ENCODE peak calls at places on chromosome 4, in five cellular contexts. One of them, this sample, is unnamed.

GRCh38 chr4:67909910-67910905 is 26.4 kb upstream of the TMPRSS11D start:
- DNase-seq in GM12891: no peak
- DNase-seq in K562: peak; percentile 14
- DNase-seq in GM12878: no peak
- DNase-seq in HepG2: peak; percentile 4
- DNase-seq in this sample: no peak

GRCh38 chr4:112532267-112532666 is 16.3 kb upstream of the NEUROG2 start:
- DNase-seq in GM12891: no peak
- DNase-seq in K562: no peak
- DNase-seq in GM12878: no peak
- DNase-seq in HepG2: no peak
- DNase-seq in this sample: no peak

GRCh38 chr4:140595065-140595464 is 26.3 kb upstream of the UCP1 start:
- DNase-seq in GM12891: peak; percentile 35
- DNase-seq in K562: no peak
- DNase-seq in GM12878: no peak
- DNase-seq in HepG2: peak; percentile 50
- DNase-seq in this sample: no peak

GRCh38 chr4:3193531-3194203 is 55.3 kb upstream of the MSANTD1 start:
- DNase-seq in GM12891: no peak
- DNase-seq in K562: no peak
- DNase-seq in GM12878: no peak
- DNase-seq in HepG2: no peak
- DNase-seq in this sample: no peak

GRCh38 chr4:126470862-126471261 is 1156.1 kb downstream of the FAT4 start:
- DNase-seq in GM12891: no peak
- DNase-seq in K562: no peak
- DNase-seq in GM12878: no peak
- DNase-seq in HepG2: no peak
- DNase-seq in this sample: no peak

GRCh38 chr4:6233943-6234342 is 33.6 kb upstream of the JAKMIP1 start:
- DNase-seq in GM12891: no peak
- DNase-seq in K562: no peak
- DNase-seq in GM12878: no peak
- DNase-seq in HepG2: no peak
- DNase-seq in this sample: no peak

GRCh38 chr4:127140306-127140705 is 492.5 kb upstream of the INTU start:
- DNase-seq in GM12891: no peak
- DNase-seq in K562: no peak
- DNase-seq in GM12878: no peak
- DNase-seq in HepG2: no peak
- DNase-seq in this sample: no peak

GRCh38 chr4:140252742-140253555 is 99.0 kb upstream of the MAML3 start:
- DNase-seq in GM12891: peak; percentile 50
- DNase-seq in K562: peak; percentile 81
- DNase-seq in GM12878: no peak
- DNase-seq in HepG2: no peak
- DNase-seq in this sample: peak; percentile 44

GRCh38 chr4:149914521-149915115 is 99.0 kb upstream of the IQCM start:
- DNase-seq in GM12891: peak; percentile 24
- DNase-seq in K562: peak; percentile 32
- DNase-seq in GM12878: no peak
- DNase-seq in HepG2: peak; percentile 32
- DNase-seq in this sample: peak; percentile 2

DNA sequence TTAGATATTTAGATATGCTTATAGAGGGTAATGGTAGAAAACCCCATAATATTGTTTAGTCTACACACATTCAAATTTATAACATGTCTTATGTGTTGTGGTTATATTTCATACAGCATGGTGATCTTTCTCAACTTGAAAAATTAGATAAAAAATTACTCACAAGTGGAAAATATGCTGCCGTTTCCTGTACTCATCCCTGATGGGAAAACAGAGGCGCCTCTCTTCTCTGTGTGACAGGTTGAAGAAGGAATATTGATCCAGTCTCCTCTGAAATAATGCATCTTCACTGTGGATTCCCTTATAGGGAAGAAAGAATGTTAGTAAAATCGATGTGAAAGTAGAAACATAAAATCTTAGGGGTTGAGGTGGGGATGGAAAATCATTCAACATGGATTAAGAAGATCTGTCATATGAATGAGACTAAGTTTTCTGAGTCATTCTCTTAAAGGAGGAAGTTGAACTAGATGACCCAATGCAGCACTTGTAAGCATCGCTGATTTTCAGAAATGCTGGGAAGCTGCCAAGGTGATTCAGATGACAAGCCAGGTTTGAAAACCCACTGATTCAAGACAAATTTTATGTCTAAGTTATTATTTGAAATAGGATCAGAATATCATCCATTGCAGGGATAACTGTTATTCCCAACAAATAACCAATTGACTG is 70.7 kb downstream of the ANKRD50 start:
- DNase-seq in GM12891: no peak
- DNase-seq in K562: no peak
- DNase-seq in GM12878: no peak
- DNase-seq in HepG2: no peak
- DNase-seq in this sample: no peak
- TF ChIP-seq POLR2AphosphoS5 in GM12891: no peak
- TF ChIP-seq POLR2AphosphoS5 in K562: no peak
- TF ChIP-seq POLR2AphosphoS5 in GM12878: no peak
- TF ChIP-seq POLR2AphosphoS5 in HepG2: no peak
- TF ChIP-seq POLR2AphosphoS5 in this sample: no peak

GRCh38 chr4:11428701-11429571 is at the start of gene HS3ST1:
- DNase-seq in GM12891: peak; percentile 67
- DNase-seq in K562: no peak
- DNase-seq in GM12878: no peak
- DNase-seq in HepG2: no peak
- DNase-seq in this sample: peak; percentile 59
- TF ChIP-seq TAF1 in GM12891: no peak
- TF ChIP-seq TAF1 in K562: no peak
- TF ChIP-seq TAF1 in GM12878: no peak
- TF ChIP-seq TAF1 in HepG2: no peak
- TF ChIP-seq TAF1 in this sample: no peak

GRCh38 chr4:186072516-186072915 is 3.6 kb downstream of the TLR3 start:
- DNase-seq in GM12891: no peak
- DNase-seq in K562: no peak
- DNase-seq in GM12878: no peak
- DNase-seq in HepG2: no peak
- DNase-seq in this sample: no peak

GRCh38 chr4:186061919-186062318 is 7.0 kb upstream of the TLR3 start:
- DNase-seq in GM12891: no peak
- DNase-seq in K562: no peak
- DNase-seq in GM12878: no peak
- DNase-seq in HepG2: no peak
- DNase-seq in this sample: no peak

GRCh38 chr4:186068581-186069402 is at the start of gene TLR3:
- DNase-seq in GM12891: no peak
- DNase-seq in K562: no peak
- DNase-seq in GM12878: no peak
- DNase-seq in HepG2: no peak
- DNase-seq in this sample: no peak

GRCh38 chr4:186069734-186070133 is 778 bp downstream of the TLR3 start:
- DNase-seq in GM12891: no peak
- DNase-seq in K562: no peak
- DNase-seq in GM12878: no peak
- DNase-seq in HepG2: no peak
- DNase-seq in this sample: no peak

DNA sequence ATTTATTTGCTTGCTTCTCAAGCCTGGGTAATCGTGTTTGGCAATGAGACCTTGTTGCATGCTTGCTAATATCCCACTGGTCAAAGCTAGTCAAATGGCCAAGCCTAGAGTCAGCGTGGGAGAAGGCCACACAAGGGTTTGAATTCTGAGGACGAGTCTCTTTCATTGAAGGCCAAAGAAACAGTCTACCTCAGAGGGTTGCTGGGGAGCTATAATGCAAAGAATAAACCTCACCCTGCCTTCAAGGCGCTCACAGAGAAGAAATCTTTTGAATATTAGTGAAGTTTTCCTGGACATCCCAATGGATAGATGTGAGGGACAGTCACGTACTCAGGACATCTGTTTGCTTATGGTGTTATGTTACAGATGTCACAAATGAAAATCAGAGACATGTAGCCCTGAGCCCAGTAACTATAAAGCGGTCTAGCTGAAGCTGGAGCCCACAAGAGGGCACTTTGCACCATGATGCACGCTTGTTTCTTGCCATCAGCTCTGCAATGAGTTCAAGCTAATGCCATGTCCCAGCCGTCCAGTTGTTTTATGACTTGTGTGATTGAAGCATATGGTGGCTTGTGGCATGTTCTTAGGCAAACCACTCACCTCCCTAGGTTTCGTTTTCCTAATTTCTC is 1.1 kb upstream of the TLR3 start:
- DNase-seq in GM12891: no peak
- DNase-seq in K562: no peak
- DNase-seq in GM12878: peak; percentile 25
- DNase-seq in HepG2: peak; percentile 67
- DNase-seq in this sample: no peak
- TF ChIP-seq POLR2A in GM12891: no peak
- TF ChIP-seq POLR2A in K562: no peak
- TF ChIP-seq POLR2A in GM12878: no peak
- TF ChIP-seq POLR2A in HepG2: no peak
- TF ChIP-seq POLR2A in this sample: no peak

GRCh38 chr4:88446124-88446523 is 10.8 kb upstream of the HERC5 start:
- DNase-seq in GM12891: no peak
- DNase-seq in K562: no peak
- DNase-seq in GM12878: no peak
- DNase-seq in HepG2: no peak
- DNase-seq in this sample: no peak

GRCh38 chr4:88445252-88445651 is 11.7 kb upstream of the HERC5 start:
- DNase-seq in GM12891: no peak
- DNase-seq in K562: no peak
- DNase-seq in GM12878: no peak
- DNase-seq in HepG2: no peak
- DNase-seq in this sample: no peak

GRCh38 chr4:88443486-88443885 is 13.4 kb upstream of the HERC5 start:
- DNase-seq in GM12891: no peak
- DNase-seq in K562: no peak
- DNase-seq in GM12878: no peak
- DNase-seq in HepG2: no peak
- DNase-seq in this sample: no peak

GRCh38 chr4:88448905-88449689 is 7.8 kb upstream of the HERC5 start:
- DNase-seq in GM12891: no peak
- DNase-seq in K562: no peak
- DNase-seq in GM12878: no peak
- DNase-seq in HepG2: no peak
- DNase-seq in this sample: no peak

DNA sequence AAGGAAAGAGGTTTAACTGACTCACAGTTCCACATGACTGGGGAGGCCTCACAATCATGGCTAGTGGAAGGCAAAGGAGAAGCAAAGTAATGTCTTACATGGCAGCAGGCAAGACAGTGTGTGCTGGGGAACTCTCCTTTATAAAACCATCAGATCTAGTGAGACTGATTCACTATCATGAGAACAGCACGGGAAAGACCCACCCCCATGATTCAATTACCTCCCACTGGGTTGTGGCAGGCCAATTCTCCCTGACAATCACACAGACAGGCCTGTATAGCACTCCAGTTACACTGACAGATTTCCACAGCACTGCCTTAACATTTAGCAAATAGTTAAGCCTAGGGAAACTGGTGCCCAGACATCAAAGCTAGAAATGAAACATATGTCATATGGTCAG is 9.6 kb upstream of the HERC5 start:
- DNase-seq in GM12891: no peak
- DNase-seq in K562: no peak
- DNase-seq in GM12878: no peak
- DNase-seq in HepG2: no peak
- DNase-seq in this sample: no peak
- TF ChIP-seq POLR2AphosphoS5 in GM12891: no peak
- TF ChIP-seq POLR2AphosphoS5 in K562: no peak
- TF ChIP-seq POLR2AphosphoS5 in GM12878: no peak
- TF ChIP-seq POLR2AphosphoS5 in HepG2: no peak
- TF ChIP-seq POLR2AphosphoS5 in this sample: no peak

GRCh38 chr4:187478292-187479205 is 517.0 kb upstream of the ZFP42 start:
- DNase-seq in GM12891: no peak
- DNase-seq in K562: no peak
- DNase-seq in GM12878: no peak
- DNase-seq in HepG2: no peak
- DNase-seq in this sample: no peak
- TF ChIP-seq TAF1 in GM12891: no peak
- TF ChIP-seq TAF1 in K562: no peak
- TF ChIP-seq TAF1 in GM12878: no peak
- TF ChIP-seq TAF1 in HepG2: no peak
- TF ChIP-seq TAF1 in this sample: no peak

GRCh38 chr4:7313361-7313811 is 121.0 kb downstream of the SORCS2 start:
- DNase-seq in GM12891: no peak
- DNase-seq in K562: no peak
- DNase-seq in GM12878: no peak
- DNase-seq in HepG2: no peak
- DNase-seq in this sample: no peak
- TF ChIP-seq POLR2A in GM12891: no peak
- TF ChIP-seq POLR2A in K562: no peak
- TF ChIP-seq POLR2A in GM12878: no peak
- TF ChIP-seq POLR2A in HepG2: no peak
- TF ChIP-seq POLR2A in this sample: no peak

GRCh38 chr4:25002679-25003078 is 28.1 kb downstream of the LGI2 start:
- DNase-seq in GM12891: no peak
- DNase-seq in K562: no peak
- DNase-seq in GM12878: no peak
- DNase-seq in HepG2: no peak
- DNase-seq in this sample: no peak

GRCh38 chr4:25001499-25001898 is 29.2 kb downstream of the LGI2 start:
- DNase-seq in GM12891: no peak
- DNase-seq in K562: no peak
- DNase-seq in GM12878: no peak
- DNase-seq in HepG2: no peak
- DNase-seq in this sample: no peak

GRCh38 chr4:24995346-24995745 is 35.4 kb downstream of the LGI2 start:
- DNase-seq in GM12891: no peak
- DNase-seq in K562: no peak
- DNase-seq in GM12878: no peak
- DNase-seq in HepG2: no peak
- DNase-seq in this sample: no peak

DNA sequence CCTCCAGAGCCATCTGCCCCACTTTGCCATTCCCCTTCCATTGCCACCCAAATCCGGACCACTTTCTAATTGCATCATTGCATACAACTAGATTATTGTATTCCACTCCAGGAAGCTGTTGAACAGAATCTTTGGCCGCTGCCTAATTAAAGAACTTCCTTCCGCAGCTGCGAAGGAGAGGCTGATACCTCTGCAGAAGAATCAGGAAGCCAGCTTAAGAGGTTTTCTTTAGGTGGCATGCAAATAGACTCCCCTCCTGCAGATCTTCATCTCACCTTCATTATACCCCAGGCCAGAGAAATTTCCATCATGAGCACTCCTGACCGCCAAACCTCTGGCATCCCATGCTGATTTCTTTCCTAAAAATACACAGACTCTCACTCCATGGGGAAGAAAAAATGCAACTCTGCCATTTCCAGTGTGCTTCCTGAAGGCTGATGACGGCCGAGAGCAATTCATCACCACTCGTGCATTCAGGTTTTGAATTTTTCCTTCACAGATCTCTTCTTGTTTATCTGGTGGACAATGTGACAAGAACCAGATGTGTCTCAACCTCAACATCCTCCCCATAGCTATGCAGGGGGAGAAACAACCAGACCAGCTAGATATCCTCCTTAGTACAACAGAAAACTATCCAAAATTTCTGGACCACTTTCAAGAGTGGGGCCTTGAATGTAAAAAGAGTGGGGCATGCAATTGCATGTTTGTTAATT is 31.2 kb downstream of the LGI2 start:
- DNase-seq in GM12891: no peak
- DNase-seq in K562: no peak
- DNase-seq in GM12878: no peak
- DNase-seq in HepG2: no peak
- DNase-seq in this sample: no peak
- TF ChIP-seq POLR2AphosphoS5 in GM12891: no peak
- TF ChIP-seq POLR2AphosphoS5 in K562: no peak
- TF ChIP-seq POLR2AphosphoS5 in GM12878: no peak
- TF ChIP-seq POLR2AphosphoS5 in HepG2: no peak
- TF ChIP-seq POLR2AphosphoS5 in this sample: no peak

This sample was measured in GM12892.